ENCODE peak calls at places on chromosomes 6 and 20, in five cellular contexts. One of them, this sample, is unnamed.

GRCh38 chr20:24650091-24650490 is 180.7 kb downstream of the SYNDIG1 start:
- DNase-seq in AG09309: no peak
- DNase-seq in effector CD8-positive, alpha-beta T cell: no peak
- DNase-seq in Peyer's patch: no peak
- DNase-seq in EL: peak
- DNase-seq in this sample: no peak

GRCh38 chr20:41222299-41222698 is 85.0 kb downstream of the PLCG1 start:
- DNase-seq in AG09309: no peak
- DNase-seq in effector CD8-positive, alpha-beta T cell: no peak
- DNase-seq in Peyer's patch: no peak
- DNase-seq in EL: no peak
- DNase-seq in this sample: no peak

GRCh38 chr20:37867289-37868195 is 35.4 kb upstream of the VSTM2L start:
- DNase-seq in AG09309: no peak
- DNase-seq in effector CD8-positive, alpha-beta T cell: no peak
- DNase-seq in Peyer's patch: peak
- DNase-seq in EL: no peak
- DNase-seq in this sample: no peak

GRCh38 chr6:160010067-160010466 is 41.2 kb downstream of the IGF2R start:
- DNase-seq in AG09309: peak
- DNase-seq in effector CD8-positive, alpha-beta T cell: no peak
- DNase-seq in Peyer's patch: no peak
- DNase-seq in EL: peak
- DNase-seq in this sample: no peak

GRCh38 chr6:149459761-149460160 is 25.1 kb downstream of the ZC3H12D start:
- DNase-seq in AG09309: no peak
- DNase-seq in effector CD8-positive, alpha-beta T cell: no peak
- DNase-seq in Peyer's patch: no peak
- DNase-seq in EL: peak
- DNase-seq in this sample: no peak

GRCh38 chr6:116316772-116317467 is 37.2 kb upstream of the TSPYL1 start:
- DNase-seq in AG09309: no peak
- DNase-seq in effector CD8-positive, alpha-beta T cell: no peak
- DNase-seq in Peyer's patch: no peak
- DNase-seq in EL: no peak
- DNase-seq in this sample: no peak

GRCh38 chr6:13278991-13279390 is 49.3 kb downstream of the TBC1D7 start:
- DNase-seq in AG09309: peak
- DNase-seq in effector CD8-positive, alpha-beta T cell: no peak
- DNase-seq in Peyer's patch: no peak
- DNase-seq in EL: peak
- DNase-seq in this sample: no peak

GRCh38 chr6:45640081-45640491 is 262.4 kb upstream of the SUPT3H start:
- DNase-seq in AG09309: no peak
- DNase-seq in effector CD8-positive, alpha-beta T cell: no peak
- DNase-seq in Peyer's patch: no peak
- DNase-seq in EL: peak
- DNase-seq in this sample: no peak

GRCh38 chr6:110875548-110876169 is 1.1 kb downstream of the AMD1 start:
- DNase-seq in AG09309: no peak
- DNase-seq in effector CD8-positive, alpha-beta T cell: peak
- DNase-seq in Peyer's patch: peak
- DNase-seq in EL: peak
- DNase-seq in this sample: peak

GRCh38 chr20:61500791-61501321 is 248.8 kb downstream of the CDH4 start:
- DNase-seq in AG09309: no peak
- DNase-seq in effector CD8-positive, alpha-beta T cell: no peak
- DNase-seq in Peyer's patch: no peak
- DNase-seq in EL: peak
- DNase-seq in this sample: no peak

GRCh38 chr6:125753218-125753936 is 3.9 kb downstream of the HEY2 start:
- DNase-seq in AG09309: no peak
- DNase-seq in effector CD8-positive, alpha-beta T cell: no peak
- DNase-seq in Peyer's patch: no peak
- DNase-seq in EL: peak
- DNase-seq in this sample: no peak

GRCh38 chr6:72324591-72324990 is 297.3 kb upstream of the KCNQ5 start:
- DNase-seq in AG09309: no peak
- DNase-seq in effector CD8-positive, alpha-beta T cell: no peak
- DNase-seq in Peyer's patch: no peak
- DNase-seq in EL: no peak
- DNase-seq in this sample: no peak

GRCh38 chr20:10225439-10226080 is 6.9 kb downstream of the SNAP25 start:
- DNase-seq in AG09309: no peak
- DNase-seq in effector CD8-positive, alpha-beta T cell: no peak
- DNase-seq in Peyer's patch: no peak
- DNase-seq in EL: no peak
- DNase-seq in this sample: no peak

GRCh38 chr20:23301436-23302050 is 49.0 kb upstream of the NXT1 start:
- DNase-seq in AG09309: no peak
- DNase-seq in effector CD8-positive, alpha-beta T cell: no peak
- DNase-seq in Peyer's patch: no peak
- DNase-seq in EL: no peak
- DNase-seq in this sample: no peak

GRCh38 chr6:41353333-41353732 is 17.9 kb downstream of the NCR2 start:
- DNase-seq in AG09309: no peak
- DNase-seq in effector CD8-positive, alpha-beta T cell: no peak
- DNase-seq in Peyer's patch: no peak
- DNase-seq in EL: no peak
- DNase-seq in this sample: no peak

GRCh38 chr20:23152308-23152892 is 66.3 kb upstream of the CD93 start:
- DNase-seq in AG09309: peak
- DNase-seq in effector CD8-positive, alpha-beta T cell: no peak
- DNase-seq in Peyer's patch: peak
- DNase-seq in EL: peak
- DNase-seq in this sample: no peak

GRCh38 chr6:35724059-35724458 is 12.8 kb upstream of the ARMC12 start:
- DNase-seq in AG09309: no peak
- DNase-seq in effector CD8-positive, alpha-beta T cell: no peak
- DNase-seq in Peyer's patch: no peak
- DNase-seq in EL: no peak
- DNase-seq in this sample: no peak